ENCODE peak calls at places on chromosomes 11 and 22, in ten cellular contexts. G is NCI-H1105, Z is colonic mucosa, X is NCI-H146, T is NCI-H69, P is heart left ventricle, R is omental fat pad, K is germinal center, D is spleen, I is psoas muscle. B is an unnamed sample.

GRCh38 chr22:50531546-50532352 is 1.9 kb upstream of the TYMP start:
- DNase-seq in K (peak; percentile 70), X (peak; percentile 30), D (peak; percentile 96), G (peak; percentile 47), P (peak; percentile 90), Z (peak; percentile 84), T (peak; percentile 61), R (no peak), I (peak; percentile 88), B (peak; percentile 91)

GRCh38 chr11:72814139-72814830 is at the start of gene ATG16L2:
- DNase-seq in I (peak; percentile 94), Z (peak; percentile 88), D (peak; percentile 98), T (peak; percentile 95), P (peak; percentile 91), G (peak; percentile 81), R (peak; percentile 42), K (peak; percentile 93), X (peak; percentile 82), B (peak; percentile 99)

GRCh38 chr11:85627332-85627997 is at the start of gene DLG2:
- DNase-seq in K (no peak), G (peak; percentile 6), X (peak; percentile 5), P (no peak), I (no peak), R (no peak), T (peak; percentile 64), Z (peak; percentile 39), D (no peak), B (peak; percentile 74)

GRCh38 chr11:116424615-116425261 is 348.0 kb downstream of the BUD13 start:
- DNase-seq in G (no peak), X (peak; percentile 31), K (no peak), P (no peak), I (no peak), T (peak; percentile 64), Z (no peak), R (no peak), D (no peak), B (peak; percentile 34)

GRCh38 chr11:118436639-118437045 is 350 bp downstream of the KMT2A start:
- DNase-seq in I (peak; percentile 61), D (peak; percentile 90), G (no peak), R (no peak), Z (no peak), K (no peak), P (peak; percentile 31), T (no peak), X (peak; percentile 54), B (peak; percentile 68)

GRCh38 chr22:29473001-29473400 is 7.0 kb upstream of the NEFH start:
- DNase-seq in Z (no peak), I (no peak), K (no peak), D (no peak), R (no peak), T (no peak), X (no peak), G (no peak), P (no peak), B (no peak)

GRCh38 chr22:17423616-17424015 is 54.4 kb downstream of the CECR2 start:
- DNase-seq in P (no peak), I (no peak), R (no peak), X (no peak), G (no peak), D (no peak), K (no peak), T (no peak), Z (no peak), B (no peak)

GRCh38 chr11:110509485-110509884 is 79.7 kb downstream of the FDX1 start:
- DNase-seq in I (no peak), R (no peak), Z (no peak), T (peak; percentile 74), K (no peak), D (no peak), P (no peak), X (peak; percentile 27), G (no peak), B (no peak)

GRCh38 chr22:34976474-34976873 is 89.5 kb upstream of the ISX start:
- DNase-seq in P (no peak), D (no peak), Z (no peak), R (no peak), X (no peak), K (no peak), G (no peak), T (no peak), I (no peak), B (no peak)

GRCh38 chr11:35567737-35568465 is 42.5 kb upstream of the PAMR1 start:
- DNase-seq in D (no peak), G (no peak), R (no peak), P (no peak), T (peak; percentile 67), Z (no peak), X (peak; percentile 14), K (no peak), I (no peak), B (peak; percentile 85)

GRCh38 chr11:13339196-13340153 is 61.9 kb downstream of the BMAL1 start:
- DNase-seq in P (no peak), D (no peak), I (no peak), T (peak; percentile 56), Z (no peak), K (no peak), R (no peak), X (no peak), G (no peak), B (peak; percentile 82)

GRCh38 chr11:94194712-94195111 is 66.1 kb downstream of the PANX1 start:
- DNase-seq in Z (no peak), R (no peak), D (no peak), I (no peak), X (no peak), T (no peak), K (no peak), G (no peak), P (no peak), B (no peak)

GRCh38 chr22:44202261-44202789 is 21.6 kb downstream of the PARVG start:
- DNase-seq in Z (no peak), K (no peak), T (no peak), I (no peak), P (no peak), X (no peak), R (no peak), D (no peak), G (no peak), B (no peak)

GRCh38 chr11:113553235-113553634 is 78.0 kb upstream of the DRD2 start:
- DNase-seq in R (no peak), D (no peak), T (peak; percentile 37), K (no peak), P (no peak), X (no peak), I (no peak), Z (no peak), G (no peak), B (no peak)

GRCh38 chr11:420054-420910 is 5.5 kb upstream of the SIGIRR start:
- DNase-seq in R (peak; percentile 9), D (peak; percentile 78), X (no peak), Z (no peak), I (peak; percentile 50), K (no peak), T (no peak), P (no peak), G (no peak), B (no peak)

GRCh38 chr11:120527111-120527748 is 15.7 kb downstream of the GRIK4 start:
- DNase-seq in K (no peak), Z (no peak), P (no peak), R (no peak), T (peak; percentile 98), I (peak; percentile 76), G (no peak), D (peak; percentile 64), X (peak; percentile 73), B (no peak)

GRCh38 chr11:64376071-64376470 is 17.1 kb downstream of the RPS6KA4 start:
- DNase-seq in G (no peak), T (no peak), Z (no peak), I (no peak), P (no peak), D (no peak), R (no peak), K (no peak), X (no peak), B (no peak)

GRCh38 chr11:11607772-11608171 is 14.0 kb downstream of the GALNT18 start:
- DNase-seq in T (no peak), K (no peak), G (no peak), X (no peak), Z (no peak), D (no peak), P (no peak), R (no peak), I (no peak), B (no peak)

GRCh38 chr11:73956876-73957653 is 6.2 kb downstream of the DNAJB13 start:
- DNase-seq in Z (no peak), T (peak; percentile 60), R (no peak), X (no peak), G (no peak), D (no peak), I (peak; percentile 34), P (no peak), K (no peak), B (no peak)

GRCh38 chr22:22702159-22702873 is 57.9 kb downstream of the GGTLC2 start:
- DNase-seq in R (no peak), I (no peak), T (peak; percentile 9), X (peak; percentile 4), P (no peak), D (no peak), Z (peak; percentile 35), G (no peak), K (no peak), B (peak; percentile 21)

GRCh38 chr11:73175551-73176144 is 33.5 kb upstream of the FCHSD2 start:
- DNase-seq in T (no peak), I (peak; percentile 14), Z (no peak), G (no peak), X (no peak), K (no peak), R (no peak), P (no peak), D (peak; percentile 55), B (no peak)

B was measured in DMS53.